ENCODE peak calls at places on chromosomes 2 and 18, in ten cellular contexts. U is T-cell; L is skeletal muscle cell; M is PC-9; X is A549; D is fibroblast of villous mesenchyme; Z is stimulated activated CD4-positive, alpha-beta T cell treated with anti-CD3 and anti-CD28 coated beads, Interleukin-1b, Interleukin-23, amount 100 ng/mL, for 48 hours; J is kidney glomerular epithelial cell; R is stimulated activated CD8-positive, alpha-beta memory T cell treated with anti-CD3 and anti-CD28 coated beads, Interleukin-4, amount 100 ng/mL, for 1 hour; N is EH. P is an unnamed sample.

GRCh38 chr18:70333757-70334156 is 44.9 kb downstream of the SOCS6 start:
- DNase-seq in Z (no peak), U (no peak), M (peak), L (peak), R (no peak), J (peak), X (peak), N (peak), D (peak), P (peak)

GRCh38 chr2:68764041-68764780 is 29.6 kb downstream of the ARHGAP25 start:
- DNase-seq in L (no peak), M (no peak), N (no peak), Z (no peak), J (no peak), X (no peak), U (no peak), D (peak), R (no peak), P (no peak)

GRCh38 chr2:61538920-61539559 is 884 bp upstream of the XPO1 start:
- DNase-seq in Z (peak), U (no peak), N (no peak), X (peak), M (no peak), D (no peak), L (no peak), J (peak), R (peak), P (peak)

GRCh38 chr2:241228081-241228859 is 39.8 kb downstream of the ANO7 start:
- DNase-seq in D (no peak), M (no peak), L (no peak), R (no peak), J (no peak), U (no peak), N (no peak), X (no peak), Z (no peak), P (no peak)

GRCh38 chr18:3411854-3412268 is 38.1 kb upstream of the TGIF1 start:
- DNase-seq in X (peak), N (peak), R (no peak), L (no peak), Z (peak), U (no peak), J (no peak), M (peak), D (peak), P (no peak)

GRCh38 chr2:115034801-115035200 is 592.4 kb downstream of the DPP10 start:
- DNase-seq in X (no peak), U (no peak), L (no peak), M (no peak), D (no peak), N (no peak), Z (no peak), R (no peak), J (no peak), P (no peak)

GRCh38 chr18:924987-925386 is 20.3 kb downstream of the ADCYAP1 start:
- DNase-seq in M (no peak), N (no peak), U (no peak), R (no peak), Z (no peak), D (no peak), X (no peak), J (no peak), L (no peak), P (no peak)

GRCh38 chr18:59052965-59053960 is 86.4 kb upstream of the SEC11C start:
- DNase-seq in Z (no peak), N (peak), U (no peak), J (no peak), L (no peak), X (no peak), M (no peak), R (no peak), D (peak), P (no peak)

GRCh38 chr18:45828917-45829811 is 3.7 kb downstream of the SIGLEC15 start:
- DNase-seq in J (no peak), Z (no peak), X (no peak), U (no peak), R (no peak), D (peak), N (no peak), L (no peak), M (peak), P (no peak)

GRCh38 chr2:20623241-20623640 is 27.7 kb downstream of the HS1BP3 start:
- DNase-seq in Z (no peak), N (no peak), D (no peak), M (no peak), L (no peak), U (no peak), R (no peak), X (no peak), J (no peak), P (no peak)

GRCh38 chr2:189574793-189575475 is 5.7 kb downstream of the SLC40A1 start:
- DNase-seq in L (no peak), R (no peak), D (no peak), Z (no peak), M (no peak), J (peak), U (no peak), X (peak), N (no peak), P (peak)

GRCh38 chr2:143581134-143581533 is 451.9 kb downstream of the ARHGAP15 start:
- DNase-seq in M (no peak), J (no peak), R (no peak), D (no peak), N (no peak), Z (peak), L (no peak), X (no peak), U (no peak), P (no peak)

GRCh38 chr2:192145496-192145895 is 49.2 kb downstream of the TMEFF2 start:
- DNase-seq in U (no peak), M (no peak), L (no peak), R (no peak), D (no peak), N (peak), Z (no peak), J (no peak), X (no peak), P (no peak)

GRCh38 chr2:1363367-1363766 is 49.9 kb upstream of the TPO start:
- DNase-seq in J (no peak), R (no peak), L (no peak), N (no peak), U (no peak), X (no peak), Z (no peak), M (no peak), D (no peak), P (no peak)

GRCh38 chr18:45108754-45109153 is 428.1 kb downstream of the SETBP1 start:
- DNase-seq in M (no peak), J (no peak), L (no peak), X (no peak), R (no peak), N (no peak), U (no peak), Z (no peak), D (no peak), P (no peak)

GRCh38 chr2:43251171-43251731 is 24.8 kb upstream of the ZFP36L2 start:
- DNase-seq in M (no peak), J (no peak), U (no peak), D (peak), L (peak), Z (no peak), X (no peak), R (no peak), N (peak), P (peak)

GRCh38 chr2:101281482-101281881 is 27.0 kb downstream of the RNF149 start:
- DNase-seq in L (no peak), J (no peak), N (no peak), M (no peak), R (no peak), X (no peak), Z (no peak), U (no peak), D (no peak), P (no peak)

GRCh38 chr2:191222507-191222906 is 22.7 kb upstream of the MYO1B start:
- DNase-seq in N (no peak), L (peak), U (no peak), X (no peak), D (peak), Z (no peak), R (no peak), M (no peak), J (no peak), P (no peak)

GRCh38 chr18:10465157-10465990 is 10.9 kb downstream of the APCDD1 start:
- DNase-seq in X (no peak), D (no peak), R (no peak), M (no peak), L (no peak), N (no peak), J (no peak), Z (no peak), U (no peak), P (no peak)

GRCh38 chr18:59916746-59917145 is 16.9 kb downstream of the PMAIP1 start:
- DNase-seq in D (no peak), Z (no peak), M (peak), L (no peak), R (no peak), X (no peak), N (no peak), U (no peak), J (no peak), P (no peak)

GRCh38 chr2:65404988-65405697 is 27.3 kb downstream of the SPRED2 start:
- DNase-seq in N (no peak), J (no peak), Z (no peak), D (no peak), X (no peak), R (no peak), U (no peak), L (no peak), M (no peak), P (no peak)

GRCh38 chr18:59265246-59266018 is 7.8 kb downstream of the RAX start:
- DNase-seq in L (no peak), Z (peak), N (peak), X (peak), J (no peak), U (no peak), M (no peak), R (no peak), D (no peak), P (no peak)

P was measured in renal cortical epithelial cell.